ENCODE peak calls at places on chromosomes 12 and 14, in nine cellular contexts. B, W, L, X, F, A, C, T and J are unnamed samples.

GRCh38 chr14:90797451-90797850 is 18.8 kb downstream of the TTC7B start:
- DNase-seq in B (no peak), W (no peak), L (no peak), X (peak; percentile 50), F (no peak), A (peak; percentile 37), C (no peak), T (no peak), J (peak; percentile 13)

GRCh38 chr14:101062611-101063010 is 159.1 kb upstream of the RTL1 start:
- DNase-seq in B (peak; percentile 73), W (peak; percentile 10), L (no peak), X (peak; percentile 47), F (no peak), A (peak; percentile 26), C (no peak), T (no peak), J (no peak)

GRCh38 chr12:70154087-70154486 is 89.1 kb upstream of the CNOT2 start:
- DNase-seq in B (no peak), W (no peak), L (peak; percentile 17), X (no peak), F (no peak), A (peak; percentile 26), C (no peak), T (no peak), J (peak; percentile 2)

GRCh38 chr14:34797747-34798583 is 77.2 kb downstream of the BAZ1A start:
- DNase-seq in B (no peak), W (no peak), L (no peak), X (no peak), F (no peak), A (no peak), C (no peak), T (no peak), J (no peak)

GRCh38 chr14:23034498-23035302 is at the start of gene PSMB5:
- DNase-seq in B (peak; percentile 96), W (peak; percentile 92), L (peak; percentile 89), X (peak; percentile 98), F (peak; percentile 91), A (peak; percentile 95), C (peak; percentile 94), T (peak; percentile 90), J (peak; percentile 93)

GRCh38 chr12:46005151-46005797 is 14.9 kb upstream of the SCAF11 start:
- DNase-seq in B (peak; percentile 55), W (no peak), L (no peak), X (peak; percentile 50), F (no peak), A (peak; percentile 36), C (no peak), T (no peak), J (peak; percentile 23)

GRCh38 chr12:3187846-3188755 is 110.9 kb downstream of the TSPAN9 start:
- DNase-seq in B (no peak), W (no peak), L (no peak), X (no peak), F (no peak), A (no peak), C (no peak), T (no peak), J (no peak)

GRCh38 chr14:51846631-51847488 is 13.6 kb upstream of the GNG2 start:
- DNase-seq in B (peak; percentile 60), W (peak; percentile 63), L (no peak), X (peak; percentile 71), F (peak; percentile 67), A (no peak), C (peak; percentile 61), T (peak; percentile 28), J (peak; percentile 54)

GRCh38 chr12:54217774-54218221 is 29.0 kb upstream of the SMUG1 start:
- DNase-seq in B (peak; percentile 41), W (peak; percentile 65), L (no peak), X (peak; percentile 28), F (peak; percentile 55), A (no peak), C (no peak), T (no peak), J (no peak)

GRCh38 chr12:37545759-37546158 is 770.8 kb upstream of the ALG10B start:
- DNase-seq in B (no peak), W (peak; percentile 30), L (no peak), X (no peak), F (no peak), A (no peak), C (no peak), T (no peak), J (no peak)

GRCh38 chr12:64522316-64522715 is 70.4 kb downstream of the TBK1 start:
- DNase-seq in B (peak; percentile 81), W (no peak), L (no peak), X (peak; percentile 77), F (no peak), A (peak; percentile 76), C (no peak), T (peak; percentile 24), J (peak; percentile 70)

GRCh38 chr14:60640859-60641721 is 8.2 kb downstream of the SIX1 start:
- DNase-seq in B (no peak), W (no peak), L (no peak), X (no peak), F (no peak), A (no peak), C (no peak), T (no peak), J (no peak)

GRCh38 chr12:6950944-6951540 is at the start of gene PTPN6:
- DNase-seq in B (no peak), W (peak; percentile 91), L (no peak), X (no peak), F (peak; percentile 74), A (no peak), C (no peak), T (no peak), J (no peak)

GRCh38 chr12:29428630-29429029 is 47.7 kb upstream of the ERGIC2 start:
- DNase-seq in B (peak; percentile 95), W (no peak), L (peak; percentile 38), X (peak; percentile 90), F (no peak), A (peak; percentile 93), C (no peak), T (peak; percentile 45), J (peak; percentile 55)

DNA sequence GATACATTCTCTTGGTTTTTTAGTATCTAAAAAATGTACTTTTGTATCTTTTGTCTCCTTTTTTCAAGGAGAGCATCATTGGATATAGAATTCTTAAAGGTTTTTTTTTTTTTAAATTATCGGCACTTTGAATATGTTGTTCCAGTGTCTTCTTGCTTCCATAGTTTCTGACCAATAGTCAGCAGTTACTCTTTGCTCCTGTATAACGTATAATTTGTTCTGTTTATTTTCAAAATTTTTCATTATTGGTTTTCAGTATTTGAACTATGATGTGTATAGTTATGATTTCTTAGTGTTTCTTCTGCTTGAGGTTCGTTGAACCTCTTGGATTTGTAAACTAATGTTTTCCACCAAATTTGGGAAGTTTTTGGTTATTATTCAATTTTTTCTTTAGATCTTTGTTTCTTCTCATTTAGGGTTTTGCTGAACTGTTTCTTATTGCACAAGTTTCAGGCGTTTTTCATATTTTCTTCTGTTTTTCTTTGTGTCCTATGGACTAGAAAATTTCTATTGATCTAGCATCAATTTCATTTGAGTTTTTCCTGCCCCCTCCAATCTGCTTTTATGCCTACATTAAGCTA is 93.9 kb downstream of the PLBD1 start:
- DNase-seq in B (peak; percentile 52), W (no peak), L (no peak), X (peak; percentile 30), F (no peak), A (peak; percentile 39), C (no peak), T (no peak), J (peak; percentile 20)
- H3K4me3 ChIP-seq in B (no peak overlapping the region), W (no peak overlapping the region), L (no peak overlapping the region), X (no peak overlapping the region), F (no peak overlapping the region), A (no peak overlapping the region), C (no peak overlapping the region), T (no peak overlapping the region), J (no peak overlapping the region)

DNA sequence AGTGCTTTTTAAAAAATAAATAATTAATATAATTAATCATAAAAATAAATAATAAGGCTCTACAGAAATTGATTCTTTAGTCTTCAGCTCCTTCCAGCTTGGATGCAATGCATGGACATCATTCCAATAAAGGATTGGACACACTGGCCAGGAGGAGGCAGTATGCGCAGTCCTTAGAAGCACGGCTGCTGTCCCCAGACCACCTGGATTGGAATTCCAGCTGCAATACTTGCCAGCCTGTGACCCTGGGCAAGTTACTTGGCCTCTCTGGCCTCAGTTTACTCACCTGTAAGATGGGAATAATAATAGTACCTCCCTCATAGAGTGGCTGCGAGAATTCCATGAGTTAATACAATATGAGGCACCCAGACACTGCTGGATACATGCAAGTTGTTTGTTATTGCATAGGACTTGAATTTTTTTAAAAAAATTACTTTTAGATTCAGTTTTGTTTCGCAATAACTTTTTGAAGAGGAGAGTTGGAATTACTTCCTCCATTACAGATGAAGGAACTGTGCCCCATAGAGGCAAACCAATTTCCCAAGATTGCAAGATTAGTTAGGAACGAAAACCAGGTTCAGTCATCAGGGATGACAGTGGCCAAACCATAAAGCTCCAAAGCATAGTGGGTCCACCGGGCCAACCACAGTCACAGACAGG is 12.2 kb downstream of the RPH3A start:
- DNase-seq in B (no peak), W (no peak), L (no peak), X (no peak), F (no peak), A (no peak), C (no peak), T (no peak), J (no peak)
- TF ChIP-seq CTCF in B (no peak), W (no peak), L (no peak), X (peak; percentile 3), F (no peak), A (no peak), C (no peak), T (no peak), J (no peak)

GRCh38 chr14:75247939-75248338 is 30.7 kb upstream of the FOS start:
- DNase-seq in B (no peak), W (no peak), L (no peak), X (no peak), F (no peak), A (no peak), C (no peak), T (no peak), J (no peak)
- H3K4me3 ChIP-seq in B (no peak overlapping the region), W (no peak overlapping the region), L (no peak overlapping the region), X (no peak overlapping the region), F (no peak overlapping the region), A (no peak overlapping the region), C (no peak overlapping the region), T (no peak overlapping the region), J (no peak overlapping the region)

GRCh38 chr14:21090940-21091663 is 7.4 kb downstream of the ZNF219 start:
- DNase-seq in B (no peak), W (no peak), L (no peak), X (no peak), F (no peak), A (no peak), C (peak; percentile 5), T (no peak), J (no peak)

GRCh38 chr14:21089877-21090193 is 8.6 kb downstream of the ZNF219 start:
- DNase-seq in B (no peak), W (no peak), L (no peak), X (no peak), F (no peak), A (no peak), C (no peak), T (no peak), J (no peak)

GRCh38 chr14:21091784-21092146 is 6.7 kb downstream of the ZNF219 start:
- DNase-seq in B (no peak), W (no peak), L (no peak), X (no peak), F (no peak), A (no peak), C (peak; percentile 5), T (no peak), J (no peak)

GRCh38 chr14:21089271-21089670 is 9.2 kb downstream of the ZNF219 start:
- DNase-seq in B (no peak), W (no peak), L (no peak), X (no peak), F (no peak), A (no peak), C (no peak), T (no peak), J (no peak)

GRCh38 chr14:21090194-21090939 is 8.1 kb downstream of the ZNF219 start:
- DNase-seq in B (no peak), W (peak; percentile 75), L (no peak), X (no peak), F (peak; percentile 59), A (no peak), C (peak; percentile 14), T (no peak), J (no peak)
- TF ChIP-seq CTCF in B (peak; percentile 25), W (peak; percentile 51), L (peak; percentile 50), X (peak; percentile 61), F (peak; percentile 59), A (peak; percentile 46), C (peak; percentile 54), T (peak; percentile 49), J (peak; percentile 47)